ENCODE peak calls at places on chromosome 9, in eight cellular contexts. One of them, this sample, is unnamed.

GRCh38 chr9:126862461-126862830 is 2.0 kb downstream of the ZBTB34 start:
- ATAC-seq in HepG2: no peak
- ATAC-seq in RWPE2: no peak
- ATAC-seq in GM12878: peak
- ATAC-seq in activated CD8-positive, alpha-beta T cell treated with anti-CD3 and anti-CD28 coated beads for 36 hours: no peak
- ATAC-seq in Panc1: no peak
- ATAC-seq in heart right ventricle: no peak
- ATAC-seq in HCT116: no peak
- ATAC-seq in this sample: no peak

GRCh38 chr9:22911632-22912031 is 465.0 kb downstream of the DMRTA1 start:
- ATAC-seq in HCT116: no peak
- ATAC-seq in GM12878: no peak
- ATAC-seq in Panc1: no peak
- ATAC-seq in activated CD8-positive, alpha-beta T cell treated with anti-CD3 and anti-CD28 coated beads for 36 hours: no peak
- ATAC-seq in HepG2: no peak
- ATAC-seq in heart right ventricle: no peak
- ATAC-seq in RWPE2: no peak
- ATAC-seq in this sample: no peak

GRCh38 chr9:6777218-6777902 is 19.6 kb downstream of the KDM4C start:
- ATAC-seq in Panc1: no peak
- ATAC-seq in GM12878: peak
- ATAC-seq in activated CD8-positive, alpha-beta T cell treated with anti-CD3 and anti-CD28 coated beads for 36 hours: peak
- ATAC-seq in RWPE2: no peak
- ATAC-seq in heart right ventricle: no peak
- ATAC-seq in HCT116: no peak
- ATAC-seq in HepG2: no peak
- ATAC-seq in this sample: no peak

GRCh38 chr9:136255896-136256890 is 10.6 kb upstream of the QSOX2 start:
- ATAC-seq in HCT116: peak
- ATAC-seq in GM12878: peak
- ATAC-seq in RWPE2: no peak
- ATAC-seq in activated CD8-positive, alpha-beta T cell treated with anti-CD3 and anti-CD28 coated beads for 36 hours: no peak
- ATAC-seq in Panc1: peak
- ATAC-seq in heart right ventricle: no peak
- ATAC-seq in HepG2: peak
- ATAC-seq in this sample: no peak

GRCh38 chr9:7172445-7173115 is 414.8 kb downstream of the KDM4C start:
- ATAC-seq in HCT116: no peak
- ATAC-seq in GM12878: no peak
- ATAC-seq in RWPE2: no peak
- ATAC-seq in heart right ventricle: peak
- ATAC-seq in Panc1: no peak
- ATAC-seq in activated CD8-positive, alpha-beta T cell treated with anti-CD3 and anti-CD28 coated beads for 36 hours: no peak
- ATAC-seq in HepG2: no peak
- ATAC-seq in this sample: no peak

GRCh38 chr9:3497406-3497805 is 28.4 kb downstream of the RFX3 start:
- ATAC-seq in HCT116: no peak
- ATAC-seq in HepG2: no peak
- ATAC-seq in GM12878: no peak
- ATAC-seq in activated CD8-positive, alpha-beta T cell treated with anti-CD3 and anti-CD28 coated beads for 36 hours: no peak
- ATAC-seq in RWPE2: peak
- ATAC-seq in heart right ventricle: no peak
- ATAC-seq in Panc1: no peak
- ATAC-seq in this sample: no peak

GRCh38 chr9:23117621-23118020 is 671.0 kb downstream of the DMRTA1 start:
- ATAC-seq in GM12878: no peak
- ATAC-seq in heart right ventricle: no peak
- ATAC-seq in activated CD8-positive, alpha-beta T cell treated with anti-CD3 and anti-CD28 coated beads for 36 hours: no peak
- ATAC-seq in HepG2: no peak
- ATAC-seq in Panc1: no peak
- ATAC-seq in RWPE2: peak
- ATAC-seq in HCT116: no peak
- ATAC-seq in this sample: no peak

GRCh38 chr9:113359385-113359784 is 10.0 kb downstream of the BSPRY start:
- ATAC-seq in activated CD8-positive, alpha-beta T cell treated with anti-CD3 and anti-CD28 coated beads for 36 hours: no peak
- ATAC-seq in RWPE2: no peak
- ATAC-seq in Panc1: no peak
- ATAC-seq in HepG2: no peak
- ATAC-seq in GM12878: no peak
- ATAC-seq in HCT116: no peak
- ATAC-seq in heart right ventricle: peak
- ATAC-seq in this sample: no peak

GRCh38 chr9:104868687-104869404 is 59.1 kb downstream of the ABCA1 start:
- ATAC-seq in activated CD8-positive, alpha-beta T cell treated with anti-CD3 and anti-CD28 coated beads for 36 hours: no peak
- ATAC-seq in GM12878: peak
- ATAC-seq in heart right ventricle: peak
- ATAC-seq in HepG2: no peak
- ATAC-seq in HCT116: no peak
- ATAC-seq in Panc1: peak
- ATAC-seq in RWPE2: peak
- ATAC-seq in this sample: peak

GRCh38 chr9:21919377-21920362 is 74.5 kb downstream of the CDKN2A start:
- ATAC-seq in HCT116: peak
- ATAC-seq in activated CD8-positive, alpha-beta T cell treated with anti-CD3 and anti-CD28 coated beads for 36 hours: peak
- ATAC-seq in GM12878: peak
- ATAC-seq in HepG2: no peak
- ATAC-seq in heart right ventricle: no peak
- ATAC-seq in Panc1: no peak
- ATAC-seq in RWPE2: peak
- ATAC-seq in this sample: no peak

GRCh38 chr9:83062653-83063527 is at the start of gene RASEF:
- ATAC-seq in heart right ventricle: peak
- ATAC-seq in activated CD8-positive, alpha-beta T cell treated with anti-CD3 and anti-CD28 coated beads for 36 hours: no peak
- ATAC-seq in GM12878: no peak
- ATAC-seq in RWPE2: peak
- ATAC-seq in Panc1: peak
- ATAC-seq in HepG2: no peak
- ATAC-seq in HCT116: no peak
- ATAC-seq in this sample: no peak

GRCh38 chr9:128936171-128936865 is 11.1 kb downstream of the DOLK start:
- ATAC-seq in HCT116: no peak
- ATAC-seq in HepG2: no peak
- ATAC-seq in RWPE2: no peak
- ATAC-seq in Panc1: no peak
- ATAC-seq in activated CD8-positive, alpha-beta T cell treated with anti-CD3 and anti-CD28 coated beads for 36 hours: no peak
- ATAC-seq in GM12878: no peak
- ATAC-seq in heart right ventricle: no peak
- ATAC-seq in this sample: no peak
- TF ChIP-seq CTCF in HCT116: no peak
- TF ChIP-seq CTCF in HepG2: no peak
- TF ChIP-seq CTCF in RWPE2: no peak
- TF ChIP-seq CTCF in Panc1: no peak
- TF ChIP-seq CTCF in activated CD8-positive, alpha-beta T cell treated with anti-CD3 and anti-CD28 coated beads for 36 hours: no peak
- TF ChIP-seq CTCF in GM12878: no peak
- TF ChIP-seq CTCF in heart right ventricle: no peak
- TF ChIP-seq CTCF in this sample: no peak

GRCh38 chr9:132005896-132006295 is 73.8 kb downstream of the MED27 start:
- ATAC-seq in activated CD8-positive, alpha-beta T cell treated with anti-CD3 and anti-CD28 coated beads for 36 hours: no peak
- ATAC-seq in heart right ventricle: no peak
- ATAC-seq in HCT116: no peak
- ATAC-seq in HepG2: no peak
- ATAC-seq in RWPE2: no peak
- ATAC-seq in GM12878: no peak
- ATAC-seq in Panc1: no peak
- ATAC-seq in this sample: no peak
- TF ChIP-seq CTCF in activated CD8-positive, alpha-beta T cell treated with anti-CD3 and anti-CD28 coated beads for 36 hours: no peak
- TF ChIP-seq CTCF in heart right ventricle: no peak
- TF ChIP-seq CTCF in HCT116: no peak
- TF ChIP-seq CTCF in HepG2: no peak
- TF ChIP-seq CTCF in RWPE2: no peak
- TF ChIP-seq CTCF in GM12878: no peak
- TF ChIP-seq CTCF in Panc1: no peak
- TF ChIP-seq CTCF in this sample: no peak

DNA sequence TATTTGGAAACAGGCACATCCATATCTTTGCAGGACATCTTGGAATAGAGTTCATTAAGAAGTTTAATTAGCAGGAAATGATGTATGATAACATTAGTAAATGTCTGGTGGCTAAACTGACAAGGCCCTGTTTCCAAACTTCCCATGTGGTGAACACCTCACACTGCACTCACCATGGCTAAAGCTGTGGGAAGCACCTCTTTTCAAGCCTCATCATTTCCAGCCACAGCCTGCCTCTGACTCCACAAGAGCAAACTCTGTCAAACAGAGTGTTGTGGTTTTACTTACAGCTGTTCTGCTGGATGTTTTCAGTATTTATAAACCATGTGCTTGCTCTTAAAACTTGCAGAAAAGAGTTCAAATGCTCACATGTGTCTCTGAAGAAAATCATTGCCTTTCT is 14.9 kb upstream of the NDUFB6 start:
- ATAC-seq in RWPE2: no peak
- ATAC-seq in Panc1: no peak
- ATAC-seq in HCT116: peak
- ATAC-seq in heart right ventricle: no peak
- ATAC-seq in GM12878: peak
- ATAC-seq in HepG2: peak
- ATAC-seq in activated CD8-positive, alpha-beta T cell treated with anti-CD3 and anti-CD28 coated beads for 36 hours: peak
- ATAC-seq in this sample: no peak
- TF ChIP-seq CTCF in RWPE2: no peak
- TF ChIP-seq CTCF in Panc1: no peak
- TF ChIP-seq CTCF in HCT116: no peak
- TF ChIP-seq CTCF in heart right ventricle: no peak
- TF ChIP-seq CTCF in GM12878: no peak
- TF ChIP-seq CTCF in HepG2: no peak
- TF ChIP-seq CTCF in activated CD8-positive, alpha-beta T cell treated with anti-CD3 and anti-CD28 coated beads for 36 hours: no peak
- TF ChIP-seq CTCF in this sample: no peak

GRCh38 chr9:108535526-108535925 is 320.3 kb downstream of the ACTL7B start:
- ATAC-seq in activated CD8-positive, alpha-beta T cell treated with anti-CD3 and anti-CD28 coated beads for 36 hours: no peak
- ATAC-seq in HCT116: peak
- ATAC-seq in Panc1: no peak
- ATAC-seq in RWPE2: no peak
- ATAC-seq in heart right ventricle: no peak
- ATAC-seq in GM12878: peak
- ATAC-seq in HepG2: peak
- ATAC-seq in this sample: no peak
- TF ChIP-seq CTCF in activated CD8-positive, alpha-beta T cell treated with anti-CD3 and anti-CD28 coated beads for 36 hours: no peak
- TF ChIP-seq CTCF in HCT116: no peak
- TF ChIP-seq CTCF in Panc1: peak
- TF ChIP-seq CTCF in RWPE2: peak
- TF ChIP-seq CTCF in heart right ventricle: peak
- TF ChIP-seq CTCF in GM12878: no peak
- TF ChIP-seq CTCF in HepG2: peak
- TF ChIP-seq CTCF in this sample: peak

GRCh38 chr9:97057651-97058050 is 18.7 kb upstream of the CTSV start:
- ATAC-seq in HepG2: no peak
- ATAC-seq in heart right ventricle: no peak
- ATAC-seq in activated CD8-positive, alpha-beta T cell treated with anti-CD3 and anti-CD28 coated beads for 36 hours: no peak
- ATAC-seq in GM12878: no peak
- ATAC-seq in HCT116: no peak
- ATAC-seq in RWPE2: no peak
- ATAC-seq in Panc1: no peak
- ATAC-seq in this sample: no peak
- TF ChIP-seq CTCF in HepG2: no peak
- TF ChIP-seq CTCF in heart right ventricle: no peak
- TF ChIP-seq CTCF in activated CD8-positive, alpha-beta T cell treated with anti-CD3 and anti-CD28 coated beads for 36 hours: no peak
- TF ChIP-seq CTCF in GM12878: no peak
- TF ChIP-seq CTCF in HCT116: no peak
- TF ChIP-seq CTCF in RWPE2: no peak
- TF ChIP-seq CTCF in Panc1: no peak
- TF ChIP-seq CTCF in this sample: no peak

GRCh38 chr9:117551171-117551570 is 136.3 kb upstream of the ASTN2 start:
- ATAC-seq in RWPE2: no peak
- ATAC-seq in heart right ventricle: no peak
- ATAC-seq in GM12878: no peak
- ATAC-seq in Panc1: no peak
- ATAC-seq in HCT116: no peak
- ATAC-seq in activated CD8-positive, alpha-beta T cell treated with anti-CD3 and anti-CD28 coated beads for 36 hours: no peak
- ATAC-seq in HepG2: no peak
- ATAC-seq in this sample: no peak

GRCh38 chr9:117552811-117553210 is 138.0 kb upstream of the ASTN2 start:
- ATAC-seq in HepG2: peak
- ATAC-seq in HCT116: no peak
- ATAC-seq in activated CD8-positive, alpha-beta T cell treated with anti-CD3 and anti-CD28 coated beads for 36 hours: no peak
- ATAC-seq in Panc1: no peak
- ATAC-seq in heart right ventricle: no peak
- ATAC-seq in GM12878: no peak
- ATAC-seq in RWPE2: no peak
- ATAC-seq in this sample: no peak

DNA sequence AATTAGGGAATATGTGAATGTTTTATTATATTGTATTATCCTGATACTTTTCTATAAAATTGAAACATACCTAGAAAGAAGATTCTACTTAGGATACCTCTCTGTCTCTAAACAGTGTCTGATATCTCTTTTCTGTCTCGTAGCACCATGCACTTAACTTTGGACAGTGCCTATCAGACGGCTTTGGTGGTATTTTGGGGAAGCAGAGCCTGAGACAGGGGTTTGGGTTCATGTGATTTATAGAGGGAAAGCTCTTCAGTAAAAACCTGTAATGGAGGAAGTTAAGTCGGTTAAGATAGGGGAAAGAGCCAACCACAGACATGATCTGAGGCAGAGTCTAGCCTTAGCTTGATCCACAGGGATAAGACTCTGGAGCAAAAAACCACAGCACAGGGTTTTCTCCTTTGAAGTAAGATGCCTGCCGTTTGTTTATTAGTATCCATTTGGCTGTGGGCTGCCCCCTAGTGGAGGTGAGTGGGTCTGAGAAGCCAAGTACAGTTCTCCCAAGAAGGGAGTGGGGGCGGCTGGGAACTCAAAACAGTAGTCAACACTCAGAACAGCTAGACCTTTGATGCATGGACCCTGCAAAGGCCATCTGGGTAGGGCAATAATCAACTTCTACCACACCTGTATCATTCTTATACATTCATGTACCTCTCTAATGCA is 141.2 kb upstream of the ASTN2 start:
- ATAC-seq in RWPE2: peak
- ATAC-seq in HCT116: peak
- ATAC-seq in HepG2: peak
- ATAC-seq in Panc1: no peak
- ATAC-seq in GM12878: peak
- ATAC-seq in activated CD8-positive, alpha-beta T cell treated with anti-CD3 and anti-CD28 coated beads for 36 hours: no peak
- ATAC-seq in heart right ventricle: no peak
- ATAC-seq in this sample: no peak
- TF ChIP-seq CTCF in RWPE2: peak
- TF ChIP-seq CTCF in HCT116: no peak
- TF ChIP-seq CTCF in HepG2: peak
- TF ChIP-seq CTCF in Panc1: peak
- TF ChIP-seq CTCF in GM12878: peak
- TF ChIP-seq CTCF in activated CD8-positive, alpha-beta T cell treated with anti-CD3 and anti-CD28 coated beads for 36 hours: peak
- TF ChIP-seq CTCF in heart right ventricle: peak
- TF ChIP-seq CTCF in this sample: no peak

GRCh38 chr9:18939943-18940342 is 93.1 kb downstream of the SAXO1 start:
- ATAC-seq in Panc1: no peak
- ATAC-seq in HCT116: no peak
- ATAC-seq in GM12878: no peak
- ATAC-seq in activated CD8-positive, alpha-beta T cell treated with anti-CD3 and anti-CD28 coated beads for 36 hours: no peak
- ATAC-seq in RWPE2: no peak
- ATAC-seq in heart right ventricle: no peak
- ATAC-seq in HepG2: no peak
- ATAC-seq in this sample: no peak

GRCh38 chr9:18941060-18941746 is 91.8 kb downstream of the SAXO1 start:
- ATAC-seq in HCT116: no peak
- ATAC-seq in activated CD8-positive, alpha-beta T cell treated with anti-CD3 and anti-CD28 coated beads for 36 hours: no peak
- ATAC-seq in HepG2: no peak
- ATAC-seq in RWPE2: no peak
- ATAC-seq in heart right ventricle: peak
- ATAC-seq in Panc1: no peak
- ATAC-seq in GM12878: no peak
- ATAC-seq in this sample: no peak

GRCh38 chr9:18935521-18935920 is 97.5 kb downstream of the SAXO1 start:
- ATAC-seq in HepG2: no peak
- ATAC-seq in GM12878: no peak
- ATAC-seq in heart right ventricle: no peak
- ATAC-seq in HCT116: no peak
- ATAC-seq in Panc1: no peak
- ATAC-seq in RWPE2: no peak
- ATAC-seq in activated CD8-positive, alpha-beta T cell treated with anti-CD3 and anti-CD28 coated beads for 36 hours: no peak
- ATAC-seq in this sample: no peak

GRCh38 chr9:18936094-18936871 is 96.7 kb downstream of the SAXO1 start:
- ATAC-seq in RWPE2: no peak
- ATAC-seq in Panc1: no peak
- ATAC-seq in heart right ventricle: no peak
- ATAC-seq in HepG2: no peak
- ATAC-seq in activated CD8-positive, alpha-beta T cell treated with anti-CD3 and anti-CD28 coated beads for 36 hours: no peak
- ATAC-seq in HCT116: no peak
- ATAC-seq in GM12878: no peak
- ATAC-seq in this sample: no peak
- TF ChIP-seq CTCF in RWPE2: no peak
- TF ChIP-seq CTCF in Panc1: no peak
- TF ChIP-seq CTCF in heart right ventricle: no peak
- TF ChIP-seq CTCF in HepG2: no peak
- TF ChIP-seq CTCF in activated CD8-positive, alpha-beta T cell treated with anti-CD3 and anti-CD28 coated beads for 36 hours: no peak
- TF ChIP-seq CTCF in HCT116: no peak
- TF ChIP-seq CTCF in GM12878: no peak
- TF ChIP-seq CTCF in this sample: no peak

This sample was measured in gastroesophageal sphincter.